ENCODE peak calls at places on chromosomes 2 and 18, in six cellular contexts. E is brain microvascular endothelial cell, S is cardiac muscle cell, D is osteocyte, B is AG04450, I is GM12865. O is an unnamed sample.
A peak's percentile ranks its signal among the peaks of the same experiment; 100 is the strongest.

GRCh38 chr2:135742307-135742838 is 718 bp downstream of the UBXN4 start:
- DNase-seq in E (peak; percentile 18), S (peak; percentile 58), D (peak; percentile 86), B (no peak), I (peak; percentile 66), O (no peak)

GRCh38 chr2:215060851-215061541 is 77.4 kb downstream of the ABCA12 start:
- DNase-seq in E (peak; percentile 4), S (no peak), D (no peak), B (no peak), I (no peak), O (no peak)

GRCh38 chr2:159608723-159609308 is 7.5 kb downstream of the BAZ2B start:
- DNase-seq in E (no peak), S (no peak), D (no peak), B (no peak), I (no peak), O (no peak)

GRCh38 chr2:138637686-138638085 is 136.1 kb downstream of the SPOPL start:
- DNase-seq in E (no peak), S (no peak), D (no peak), B (no peak), I (no peak), O (no peak)

GRCh38 chr2:101967826-101968498 is 23.8 kb upstream of the IL1R2 start:
- DNase-seq in E (no peak), S (peak; percentile 83), D (no peak), B (no peak), I (no peak), O (no peak)

GRCh38 chr2:27959496-27959895 is 69.0 kb downstream of the BABAM2 start:
- DNase-seq in E (peak; percentile 77), S (peak; percentile 78), D (no peak), B (no peak), I (no peak), O (no peak)

GRCh38 chr18:51621103-51621969 is 423.9 kb upstream of the MEX3C start:
- DNase-seq in E (peak; percentile 28), S (peak; percentile 86), D (no peak), B (no peak), I (peak; percentile 72), O (peak; percentile 79)

GRCh38 chr2:65355190-65355831 is 77.1 kb downstream of the SPRED2 start:
- DNase-seq in E (no peak), S (no peak), D (no peak), B (no peak), I (no peak), O (no peak)

GRCh38 chr18:36378194-36378593 is 80.7 kb downstream of the FHOD3 start:
- DNase-seq in E (no peak), S (no peak), D (no peak), B (no peak), I (no peak), O (no peak)

GRCh38 chr2:103437161-103437560 is 675.3 kb downstream of the TMEM182 start:
- DNase-seq in E (no peak), S (no peak), D (no peak), B (no peak), I (no peak), O (no peak)

GRCh38 chr2:112670521-112671022 is 24.8 kb downstream of the SLC20A1 start:
- DNase-seq in E (no peak), S (no peak), D (no peak), B (no peak), I (no peak), O (no peak)

GRCh38 chr2:53490659-53491058 is 276.9 kb upstream of the CHAC2 start:
- DNase-seq in E (peak; percentile 41), S (peak; percentile 19), D (no peak), B (peak; percentile 62), I (no peak), O (no peak)

GRCh38 chr18:25646971-25647370 is 295.0 kb upstream of the ZNF521 start:
- DNase-seq in E (no peak), S (peak; percentile 55), D (no peak), B (peak; percentile 16), I (no peak), O (no peak)

GRCh38 chr2:203280428-203281064 is 41.7 kb downstream of the CYP20A1 start:
- DNase-seq in E (peak; percentile 53), S (peak; percentile 62), D (no peak), B (no peak), I (no peak), O (no peak)

GRCh38 chr2:162828545-162828944 is 10.0 kb downstream of the KCNH7 start:
- DNase-seq in E (no peak), S (no peak), D (no peak), B (no peak), I (no peak), O (no peak)

GRCh38 chr2:152782171-152782570 is 63.8 kb downstream of the ARL6IP6 start:
- DNase-seq in E (no peak), S (no peak), D (no peak), B (no peak), I (no peak), O (no peak)

DNA sequence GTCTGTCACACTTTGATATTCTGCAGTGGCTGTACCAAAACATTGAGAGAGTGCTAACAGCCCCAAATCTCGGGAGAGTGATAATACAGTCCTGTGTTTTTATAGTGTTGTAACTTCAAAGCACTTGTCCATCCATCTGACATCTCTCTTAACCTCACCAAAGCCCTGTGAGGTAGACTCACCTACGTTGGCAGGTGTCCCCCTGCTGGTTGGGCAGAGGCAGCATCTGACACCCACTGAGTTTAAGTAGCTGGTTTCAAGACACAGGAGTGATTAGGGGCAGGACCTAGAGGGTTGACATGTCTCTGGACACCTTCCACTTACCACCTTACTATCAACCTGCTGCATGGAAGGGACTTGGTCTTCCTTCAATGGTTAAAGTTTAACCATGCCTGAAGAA is 22.9 kb downstream of the COLEC12 start:
- DNase-seq in E (no peak), S (no peak), D (no peak), B (no peak), I (peak; percentile 44), O (no peak)
- TF ChIP-seq CTCF in E (peak; percentile 29), S (peak; percentile 17), D (no peak), B (no peak), I (peak; percentile 47), O (peak; percentile 42)

GRCh38 chr18:49447810-49448745 is 12.4 kb downstream of the DYM start:
- DNase-seq in E (peak; percentile 41), S (peak; percentile 79), D (no peak), B (no peak), I (peak; percentile 73), O (no peak)
- TF ChIP-seq CTCF in E (peak; percentile 66), S (peak; percentile 61), D (peak; percentile 55), B (peak; percentile 50), I (peak; percentile 60), O (peak; percentile 75)

DNA sequence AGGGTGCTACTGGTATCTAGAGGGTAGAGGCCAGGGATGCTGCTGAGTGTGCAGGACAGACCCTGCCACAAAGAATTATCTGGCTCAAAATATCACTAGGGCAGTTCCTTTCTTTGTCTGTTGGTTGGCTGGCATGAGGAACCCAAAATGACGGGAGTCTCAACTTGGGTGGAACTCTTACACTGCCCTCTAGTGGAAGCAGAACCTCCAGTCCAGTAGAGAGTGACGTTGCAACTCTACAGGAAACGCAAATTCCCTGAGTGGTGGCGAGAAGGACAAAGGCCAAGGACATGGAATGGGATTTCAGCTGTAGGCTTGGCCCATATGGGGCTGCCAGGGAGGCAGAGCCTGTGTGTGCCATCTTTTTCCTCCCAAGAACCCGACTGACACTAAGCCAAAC is 47.1 kb downstream of the COPS8 start:
- DNase-seq in E (no peak), S (no peak), D (no peak), B (no peak), I (peak; percentile 35), O (no peak)
- TF ChIP-seq CTCF in E (peak; percentile 57), S (peak; percentile 24), D (peak; percentile 21), B (peak; percentile 19), I (peak; percentile 50), O (peak; percentile 39)

GRCh38 chr18:54647176-54647575 is 56.1 kb downstream of the DYNAP start:
- DNase-seq in E (peak; percentile 5), S (peak; percentile 51), D (no peak), B (no peak), I (peak; percentile 38), O (no peak)
- TF ChIP-seq CTCF in E (peak; percentile 66), S (peak; percentile 52), D (peak; percentile 49), B (peak; percentile 26), I (peak; percentile 24), O (peak; percentile 67)

GRCh38 chr18:68172842-68173549 is 541.9 kb downstream of the TMX3 start:
- DNase-seq in E (no peak), S (peak; percentile 10), D (no peak), B (no peak), I (no peak), O (no peak)
- TF ChIP-seq CTCF in E (peak; percentile 37), S (no peak), D (no peak), B (no peak), I (no peak), O (no peak)

DNA sequence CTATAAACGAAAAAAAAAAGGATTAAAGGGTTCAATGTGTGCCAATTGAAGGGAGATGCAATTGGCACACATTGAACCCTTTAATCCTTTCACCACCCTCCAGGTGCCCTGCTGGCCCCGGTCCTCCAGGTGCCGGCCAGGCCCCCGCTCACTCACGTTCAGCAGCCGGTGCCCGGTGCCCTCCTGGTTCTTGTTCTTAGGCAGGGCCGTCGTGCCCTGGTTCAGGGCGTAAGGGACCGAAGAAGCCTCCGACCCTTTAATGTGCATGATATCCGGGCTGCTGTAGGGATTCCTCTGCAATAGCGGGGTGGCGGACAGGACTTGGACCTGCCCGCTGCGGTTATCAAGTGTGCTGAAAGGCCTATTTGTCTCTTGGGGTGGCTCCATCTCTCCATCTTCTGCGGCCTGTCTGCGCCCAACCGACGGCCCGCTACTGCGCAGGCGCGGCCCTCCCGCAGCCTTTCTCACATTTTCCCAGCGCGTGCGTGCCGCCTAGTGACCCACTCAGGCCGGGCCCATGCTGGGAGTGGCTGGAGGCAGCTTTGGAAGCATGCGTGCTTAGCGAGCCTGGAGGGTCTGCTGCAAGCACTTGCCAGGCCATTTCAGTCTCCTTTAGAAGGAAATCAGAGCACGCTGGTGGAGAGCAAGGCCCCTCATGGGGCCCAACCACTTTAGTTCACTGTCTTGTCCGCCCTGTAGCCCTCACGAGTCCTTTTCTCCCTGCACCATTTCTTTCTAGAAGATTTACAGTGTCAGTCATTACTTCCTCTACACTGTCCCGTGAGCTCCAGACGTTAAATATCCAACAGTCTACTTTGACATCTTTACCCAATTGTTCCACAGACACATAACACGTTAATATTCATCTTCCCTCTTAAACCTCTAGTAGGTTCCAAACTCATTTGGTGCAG is 24.3 kb downstream of the TMEM237 start:
- DNase-seq in E (peak; percentile 64), S (peak; percentile 92), D (no peak), B (peak; percentile 59), I (no peak), O (no peak)
- TF ChIP-seq CTCF in E (peak; percentile 57), S (peak; percentile 70), D (no peak), B (peak; percentile 42), I (no peak), O (no peak)

GRCh38 chr18:45839415-45840395 is 14.2 kb downstream of the SIGLEC15 start:
- DNase-seq in E (peak; percentile 71), S (peak; percentile 85), D (no peak), B (peak; percentile 65), I (peak; percentile 47), O (no peak)
- TF ChIP-seq CTCF in E (peak; percentile 92), S (peak; percentile 79), D (peak; percentile 63), B (peak; percentile 88), I (peak; percentile 31), O (peak; percentile 57)

O was measured in type B pancreatic cell.